ENCODE peak calls at places on chromosomes 13 and 19, in six cellular contexts. K is fibroblast of the aortic adventitia, P is vagina, H is brain microvascular endothelial cell, W is cardiac muscle cell, F is HL-60. D is an unnamed sample.

GRCh38 chr13:90070837-90071525 is 1276.5 kb upstream of the MIR17HG start:
- DNase-seq in F (no peak), K (no peak), W (no peak), P (no peak), H (no peak), D (no peak)

GRCh38 chr13:111554539-111555267 is 234.3 kb downstream of the TEX29 start:
- DNase-seq in H (no peak), W (no peak), K (no peak), P (no peak), F (no peak), D (no peak)

GRCh38 chr19:56015756-56016155 is 29.2 kb downstream of the NLRP5 start:
- DNase-seq in F (no peak), H (no peak), K (no peak), P (no peak), W (peak; percentile 0), D (peak; percentile 2)

GRCh38 chr19:41261474-41262190 is 2.5 kb upstream of the HNRNPUL1 start:
- DNase-seq in W (no peak), P (no peak), F (no peak), K (no peak), H (no peak), D (no peak)

GRCh38 chr19:2345794-2346663 is 14.0 kb upstream of the TMPRSS9 start:
- DNase-seq in K (peak; percentile 33), H (no peak), P (no peak), F (no peak), W (no peak), D (no peak)

GRCh38 chr13:110109910-110110309 is 197.0 kb downstream of the COL4A1 start:
- DNase-seq in P (peak; percentile 70), K (peak; percentile 92), F (no peak), W (peak; percentile 23), H (peak; percentile 90), D (peak; percentile 96)

GRCh38 chr19:40592170-40592569 is 9.0 kb upstream of the LTBP4 start:
- DNase-seq in K (peak; percentile 53), P (no peak), H (peak; percentile 71), W (peak; percentile 56), F (no peak), D (peak; percentile 67)

GRCh38 chr13:59480398-59480797 is 683.3 kb downstream of the DIAPH3 start:
- DNase-seq in H (no peak), F (no peak), P (no peak), K (no peak), W (no peak), D (no peak)

GRCh38 chr13:81577601-81578000 is 1236.7 kb upstream of the SPRY2 start:
- DNase-seq in P (no peak), K (no peak), F (no peak), W (no peak), H (no peak), D (no peak)

GRCh38 chr19:38142176-38143035 is 81.6 kb downstream of the DPF1 start:
- DNase-seq in P (no peak), W (peak; percentile 75), K (peak; percentile 56), H (peak; percentile 60), F (no peak), D (peak; percentile 18)

GRCh38 chr19:23415561-23416191 is 20.4 kb upstream of the ZNF91 start:
- DNase-seq in P (no peak), K (no peak), F (no peak), H (no peak), W (peak; percentile 79), D (no peak)

GRCh38 chr19:54206831-54207177 is 6.1 kb downstream of the RPS9 start:
- DNase-seq in H (no peak), W (no peak), F (peak; percentile 43), P (no peak), K (no peak), D (no peak)

GRCh38 chr13:30752201-30752797 is 17.0 kb downstream of the ALOX5AP start:
- DNase-seq in P (no peak), K (peak; percentile 62), H (peak; percentile 41), F (no peak), W (peak; percentile 60), D (peak; percentile 30)

GRCh38 chr19:17952041-17952976 is 14.6 kb upstream of the KCNN1 start:
- DNase-seq in F (no peak), W (peak; percentile 65), K (no peak), P (no peak), H (no peak), D (no peak)

GRCh38 chr13:38763446-38764381 is 76.8 kb downstream of the FREM2 start:
- DNase-seq in F (no peak), H (peak; percentile 28), W (peak; percentile 70), K (peak; percentile 47), P (no peak), D (no peak)

GRCh38 chr13:24927810-24928404 is 163.9 kb downstream of the RNF17 start:
- DNase-seq in H (no peak), W (no peak), P (no peak), F (no peak), K (no peak), D (no peak)

GRCh38 chr19:12833747-12834417 is 497 bp downstream of the RTBDN start:
- DNase-seq in W (peak; percentile 73), K (no peak), F (no peak), H (no peak), P (no peak), D (no peak)

GRCh38 chr19:40713939-40714338 is 2.7 kb downstream of the COQ8B start:
- DNase-seq in H (no peak), K (no peak), P (no peak), F (no peak), W (no peak), D (no peak)

GRCh38 chr13:112931028-112931934 is 37.7 kb upstream of the MCF2L start:
- DNase-seq in K (peak; percentile 67), P (no peak), H (peak; percentile 66), W (peak; percentile 58), F (no peak), D (peak; percentile 63)

GRCh38 chr19:2774083-2774679 is 8.9 kb downstream of the SGTA start:
- DNase-seq in F (no peak), P (no peak), K (no peak), W (peak; percentile 23), H (no peak), D (no peak)

GRCh38 chr13:20873348-20873747 is 29.2 kb downstream of the XPO4 start:
- DNase-seq in W (no peak), P (no peak), K (peak; percentile 63), F (no peak), H (no peak), D (peak; percentile 34)

GRCh38 chr13:50075619-50076097 is 60.4 kb downstream of the KCNRG start:
- DNase-seq in F (no peak), P (no peak), W (no peak), K (peak; percentile 53), H (no peak), D (peak; percentile 31)

GRCh38 chr19:45812297-45812696 is 2.8 kb downstream of the RSPH6A start:
- DNase-seq in P (no peak), W (no peak), F (no peak), K (no peak), H (no peak), D (no peak)

GRCh38 chr13:110284809-110285519 is 22.0 kb downstream of the COL4A1 start:
- DNase-seq in H (no peak), F (no peak), W (no peak), P (no peak), K (no peak), D (no peak)

GRCh38 chr19:4472174-4472974 is at the start of gene HDGFL2:
- DNase-seq in H (no peak), W (no peak), K (no peak), P (no peak), F (no peak), D (no peak)
- TF ChIP-seq CTCF in H (no peak), W (no peak), K (no peak), P (no peak), F (no peak), D (no peak)

GRCh38 chr13:67048084-67048792 is 181.9 kb downstream of the PCDH9 start:
- DNase-seq in W (no peak), P (no peak), H (peak; percentile 93), K (peak; percentile 84), F (no peak), D (peak; percentile 67)
- H3K4me3 ChIP-seq in W (no peak overlapping the region), P (no peak overlapping the region), H (no peak overlapping the region), K (no peak overlapping the region), F (no peak overlapping the region), D (no peak overlapping the region)

GRCh38 chr19:49488863-49489537 is 1.6 kb downstream of the RPL13A start:
- DNase-seq in F (no peak), K (no peak), W (no peak), P (no peak), H (no peak), D (peak; percentile 37)

GRCh38 chr19:49486232-49486631 is 1.2 kb upstream of the RPL13A start:
- DNase-seq in F (no peak), H (no peak), K (no peak), W (no peak), P (no peak), D (no peak)

GRCh38 chr19:49488046-49488862 is 846 bp downstream of the RPL13A start:
- DNase-seq in W (no peak), K (no peak), F (peak; percentile 71), P (no peak), H (no peak), D (no peak)

GRCh38 chr19:49487277-49488045 is at the start of gene RPL13A:
- DNase-seq in H (peak; percentile 98), K (peak; percentile 100), W (peak; percentile 100), P (peak; percentile 99), F (peak; percentile 99), D (peak; percentile 100)

DNA sequence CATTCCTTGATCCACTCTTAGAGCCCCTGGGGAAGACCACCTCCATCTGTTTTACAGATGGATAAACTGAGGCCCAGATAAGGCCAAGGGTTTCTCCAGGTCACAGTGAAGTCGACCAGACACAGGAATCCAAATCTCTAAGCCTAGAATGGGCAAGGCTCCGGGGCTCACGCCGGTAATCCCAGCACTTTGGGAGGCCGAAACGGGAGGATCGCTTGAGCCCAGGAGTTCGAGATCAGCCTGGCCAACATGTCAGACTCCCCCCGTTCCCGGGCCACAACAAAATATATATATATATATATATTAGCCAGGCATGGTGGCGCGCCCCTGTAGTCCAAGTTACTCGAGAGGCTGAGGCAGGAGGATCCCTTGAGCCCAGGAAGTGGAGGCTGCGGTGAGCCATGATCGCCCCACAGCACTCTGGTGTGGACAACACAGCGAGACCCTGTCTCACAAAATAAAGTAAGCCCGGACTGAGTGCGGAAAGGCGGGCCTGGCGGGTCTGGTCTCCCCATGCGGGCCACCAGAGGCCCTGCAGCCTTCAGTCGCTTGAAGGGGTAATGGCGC is 615 bp upstream of the RPL13A start:
- DNase-seq in K (no peak), H (no peak), F (no peak), W (no peak), P (no peak), D (no peak)
- TF ChIP-seq CTCF in K (peak; percentile 6), H (peak; percentile 18), F (no peak), W (no peak), P (no peak), D (no peak)

GRCh38 chr19:28731577-28731976 is 481.4 kb downstream of the UQCRFS1 start:
- DNase-seq in P (no peak), W (no peak), H (no peak), F (no peak), K (no peak), D (no peak)

GRCh38 chr19:28731113-28731512 is 481.8 kb downstream of the UQCRFS1 start:
- DNase-seq in K (no peak), P (no peak), H (no peak), F (no peak), W (no peak), D (no peak)

GRCh38 chr19:28727835-28728159 is 485.2 kb downstream of the UQCRFS1 start:
- DNase-seq in P (no peak), H (no peak), W (no peak), K (no peak), F (no peak), D (no peak)

GRCh38 chr19:28727133-28727834 is 485.7 kb downstream of the UQCRFS1 start:
- DNase-seq in P (no peak), F (no peak), H (no peak), W (peak; percentile 66), K (peak; percentile 22), D (peak; percentile 66)

GRCh38 chr19:28726533-28726932 is 486.4 kb downstream of the UQCRFS1 start:
- DNase-seq in F (no peak), P (no peak), K (no peak), W (no peak), H (no peak), D (no peak)
- H3K4me3 ChIP-seq in F (no peak overlapping the region), P (no peak overlapping the region), K (no peak overlapping the region), W (no peak overlapping the region), H (peak overlapping the region; percentile 56), D (no peak overlapping the region)

D was measured in foreskin fibroblast.